ENCODE peak calls at places on chromosome 12, in six cellular contexts. Z is HFF-Myc; F is COR-L47; T is GM13977; E is Caki2; R is activated CD4-positive, alpha-beta T cell treated with anti-CD3 and anti-CD28 coated beads for 48 hours. U is an unnamed sample.

GRCh38 chr12:108731866-108732461 is 646 bp upstream of the CORO1C start:
- DNase-seq in T (peak; percentile 96), Z (peak; percentile 95), E (peak; percentile 94), F (peak; percentile 96), R (peak; percentile 100), U (peak; percentile 99)

GRCh38 chr12:131827961-131828534 is at the start of gene MMP17:
- DNase-seq in R (peak; percentile 49), T (peak; percentile 82), Z (no peak), E (peak; percentile 45), F (peak; percentile 47), U (no peak)

GRCh38 chr12:115259968-115260806 is 576.2 kb upstream of the TBX3 start:
- DNase-seq in E (no peak), R (no peak), Z (no peak), F (no peak), T (no peak), U (no peak)

GRCh38 chr12:69055706-69056105 is 122.7 kb upstream of the CPM start:
- DNase-seq in E (no peak), F (no peak), R (no peak), Z (no peak), T (no peak), U (no peak)

GRCh38 chr12:121483950-121484349 is 84.0 kb downstream of the RNF34 start:
- DNase-seq in F (no peak), R (no peak), E (no peak), T (no peak), Z (no peak), U (no peak)

GRCh38 chr12:48350249-48351021 is at the start of gene ZNF641:
- DNase-seq in R (peak; percentile 71), E (peak; percentile 68), T (peak; percentile 88), Z (peak; percentile 62), F (peak; percentile 53), U (peak; percentile 51)

GRCh38 chr12:129607293-129607692 is 296.5 kb downstream of the TMEM132D start:
- DNase-seq in E (peak; percentile 91), Z (no peak), T (no peak), R (no peak), F (no peak), U (no peak)

GRCh38 chr12:93087836-93088610 is 158.9 kb upstream of the EEA1 start:
- DNase-seq in E (no peak), R (no peak), F (no peak), T (no peak), Z (no peak), U (no peak)

GRCh38 chr12:87967871-87968270 is 61.3 kb downstream of the C12orf50 start:
- DNase-seq in Z (no peak), R (no peak), T (no peak), F (peak; percentile 79), E (no peak), U (no peak)

GRCh38 chr12:56461235-56462159 is 6.9 kb upstream of the SPRYD4 start:
- DNase-seq in T (no peak), F (no peak), E (peak; percentile 86), Z (no peak), R (no peak), U (no peak)

GRCh38 chr12:129145381-129145780 is 292.1 kb downstream of the GLT1D1 start:
- DNase-seq in R (no peak), Z (no peak), E (no peak), T (no peak), F (peak; percentile 6), U (no peak)

GRCh38 chr12:73106296-73106695 is 834.1 kb downstream of the TRHDE start:
- DNase-seq in E (no peak), Z (no peak), T (no peak), R (no peak), F (no peak), U (no peak)

GRCh38 chr12:105744659-105745058 is 394.1 kb downstream of the NUAK1 start:
- DNase-seq in T (no peak), R (no peak), E (no peak), F (no peak), Z (no peak), U (no peak)

GRCh38 chr12:96774501-96775256 is 132.4 kb upstream of the NEDD1 start:
- DNase-seq in T (no peak), R (no peak), Z (no peak), E (no peak), F (no peak), U (no peak)

GRCh38 chr12:29428630-29429029 is 47.7 kb upstream of the ERGIC2 start:
- DNase-seq in E (peak; percentile 57), Z (peak; percentile 7), F (no peak), R (no peak), T (peak; percentile 4), U (no peak)

GRCh38 chr12:108881953-108882352 is 2.1 kb downstream of the DAO start:
- DNase-seq in F (no peak), T (no peak), R (no peak), E (no peak), Z (no peak), U (no peak)

GRCh38 chr12:112219195-112219594 is 93.8 kb downstream of the TRAFD1 start:
- DNase-seq in E (no peak), T (no peak), R (no peak), Z (no peak), F (no peak), U (no peak)

GRCh38 chr12:4157122-4157521 is 116.4 kb upstream of the CCND2 start:
- DNase-seq in F (no peak), T (no peak), Z (no peak), R (no peak), E (no peak), U (no peak)

GRCh38 chr12:122753213-122753571 is 568 bp downstream of the DENR start:
- DNase-seq in R (no peak), E (no peak), Z (no peak), T (no peak), F (no peak), U (no peak)

GRCh38 chr12:18882690-18883089 is 144.8 kb downstream of the CAPZA3 start:
- DNase-seq in F (no peak), Z (no peak), T (no peak), E (no peak), R (no peak), U (no peak)

GRCh38 chr12:65739606-65740005 is 84.7 kb upstream of the HMGA2 start:
- DNase-seq in T (no peak), F (no peak), R (no peak), Z (no peak), E (no peak), U (no peak)

GRCh38 chr12:57258977-57259970 is 8.3 kb upstream of the STAC3 start:
- DNase-seq in E (no peak), T (no peak), F (no peak), R (no peak), Z (no peak), U (no peak)

GRCh38 chr12:94714378-94714777 is 64.0 kb upstream of the TMCC3 start:
- DNase-seq in F (no peak), E (no peak), Z (peak; percentile 19), T (no peak), R (no peak), U (no peak)

GRCh38 chr12:7832059-7832696 is 40.5 kb downstream of the SLC2A14 start:
- DNase-seq in E (peak; percentile 32), T (peak; percentile 66), F (no peak), R (no peak), Z (peak; percentile 35), U (no peak)

GRCh38 chr12:122836027-122836921 is 1.0 kb downstream of the HIP1R start:
- DNase-seq in Z (no peak), R (peak; percentile 62), E (peak; percentile 53), T (peak; percentile 89), F (peak; percentile 16), U (no peak)

GRCh38 chr12:13913371-13913770 is 68.0 kb downstream of the GRIN2B start:
- DNase-seq in E (no peak), Z (no peak), R (no peak), F (no peak), T (no peak), U (no peak)

GRCh38 chr12:70002097-70002911 is 177.3 kb downstream of the MYRFL start:
- DNase-seq in E (no peak), F (no peak), T (no peak), Z (no peak), R (no peak), U (no peak)

GRCh38 chr12:86233126-86233525 is 23.1 kb downstream of the MGAT4C start:
- DNase-seq in F (peak; percentile 85), E (peak; percentile 46), R (no peak), Z (no peak), T (no peak), U (no peak)

GRCh38 chr12:120994589-120995337 is 16.4 kb downstream of the HNF1A start:
- DNase-seq in F (no peak), E (no peak), R (no peak), Z (no peak), T (no peak), U (no peak)

GRCh38 chr12:113437729-113438100 is 15.5 kb downstream of the SDSL start:
- DNase-seq in E (no peak), T (no peak), R (no peak), Z (no peak), F (no peak), U (no peak)

GRCh38 chr12:103698752-103699540 is 111.9 kb downstream of the STAB2 start:
- DNase-seq in T (no peak), R (peak; percentile 11), Z (no peak), E (no peak), F (no peak), U (no peak)

GRCh38 chr12:121858662-121859572 is at the start of gene HPD:
- DNase-seq in Z (peak; percentile 66), R (no peak), E (peak; percentile 47), T (no peak), F (no peak), U (no peak)

GRCh38 chr12:24560192-24560591 is 388.7 kb downstream of the BCAT1 start:
- DNase-seq in Z (no peak), F (no peak), T (no peak), R (no peak), E (no peak), U (no peak)

GRCh38 chr12:93884794-93885460 is 207.8 kb downstream of the CRADD start:
- DNase-seq in R (no peak), F (no peak), T (no peak), Z (no peak), E (no peak), U (no peak)

GRCh38 chr12:69880566-69880965 is 55.5 kb downstream of the MYRFL start:
- DNase-seq in F (no peak), R (no peak), Z (no peak), E (peak; percentile 31), T (no peak), U (no peak)

GRCh38 chr12:57460457-57461325 is 1.1 kb downstream of the GLI1 start:
- DNase-seq in Z (no peak), R (peak; percentile 35), T (peak; percentile 48), F (no peak), E (peak; percentile 32), U (no peak)

GRCh38 chr12:119338593-119339363 is 4.2 kb downstream of the CCDC60 start:
- DNase-seq in F (no peak), R (no peak), Z (no peak), E (no peak), T (no peak), U (no peak)

GRCh38 chr12:52207895-52208294 is 16.1 kb upstream of the KRT80 start:
- DNase-seq in R (no peak), F (peak; percentile 96), E (no peak), T (no peak), Z (no peak), U (no peak)

GRCh38 chr12:93122089-93122488 is 193.0 kb upstream of the EEA1 start:
- DNase-seq in Z (no peak), F (no peak), T (no peak), R (no peak), E (no peak), U (no peak)

GRCh38 chr12:53186745-53187144 is 6.0 kb upstream of the CSAD start:
- DNase-seq in R (no peak), Z (no peak), F (no peak), E (no peak), T (no peak), U (no peak)